ENCODE peak calls at places on chromosomes 11 and 22, in ten cellular contexts. J, L, I, H, Z, O, D, Q, F and K are unnamed samples.

GRCh38 chr11:57343825-57344224 is 5.7 kb downstream of the P2RX3 start:
- DNase-seq in H (no peak), F (no peak), L (no peak), D (no peak), O (no peak), Q (no peak), J (no peak), Z (no peak), I (no peak), K (no peak)

GRCh38 chr11:614091-614582 is 1.6 kb downstream of the IRF7 start:
- DNase-seq in H (no peak), I (peak), J (no peak), D (peak), Z (no peak), O (no peak), L (no peak), F (no peak), Q (no peak), K (no peak)

GRCh38 chr22:27144345-27144744 is 487.0 kb downstream of the MIAT start:
- DNase-seq in I (no peak), F (no peak), Z (no peak), Q (no peak), J (no peak), L (no peak), H (no peak), O (no peak), D (no peak), K (no peak)

GRCh38 chr11:118882489-118882888 is 1.2 kb upstream of the CXCR5 start:
- DNase-seq in J (no peak), L (no peak), Z (peak), D (no peak), O (no peak), Q (no peak), I (no peak), F (no peak), H (no peak), K (no peak)

GRCh38 chr11:94835571-94835970 is 67.4 kb downstream of the AMOTL1 start:
- DNase-seq in J (no peak), Q (no peak), F (no peak), Z (no peak), L (no peak), I (no peak), O (no peak), D (no peak), H (no peak), K (no peak)

GRCh38 chr11:13222285-13222684 is 55.3 kb upstream of the BMAL1 start:
- DNase-seq in F (no peak), J (no peak), O (no peak), Q (no peak), Z (no peak), I (no peak), D (no peak), L (no peak), H (no peak), K (no peak)

GRCh38 chr22:36383110-36383581 is 4.6 kb downstream of the MYH9 start:
- DNase-seq in H (no peak), O (no peak), D (no peak), L (no peak), Q (no peak), I (peak), F (peak), Z (no peak), J (peak), K (no peak)

GRCh38 chr11:3644817-3645235 is at the start of gene ART1:
- DNase-seq in F (no peak), I (peak), O (no peak), D (no peak), Q (no peak), H (no peak), J (peak), L (no peak), Z (no peak), K (no peak)

GRCh38 chr11:43631732-43632131 is 48.8 kb upstream of the HSD17B12 start:
- DNase-seq in J (no peak), Q (no peak), O (no peak), L (no peak), D (no peak), I (no peak), Z (no peak), F (no peak), H (no peak), K (no peak)

GRCh38 chr22:33746501-33746928 is 173.8 kb downstream of the LARGE1 start:
- DNase-seq in F (peak), L (no peak), D (no peak), I (no peak), J (no peak), Q (no peak), Z (peak), H (no peak), O (no peak), K (no peak)

GRCh38 chr11:10931761-10932700 is 74.2 kb upstream of the ZBED5 start:
- DNase-seq in F (no peak), Z (no peak), Q (no peak), D (peak), J (no peak), O (peak), H (no peak), I (no peak), L (no peak), K (peak)

GRCh38 chr22:44380716-44381500 is 68.2 kb upstream of the SHISAL1 start:
- DNase-seq in F (no peak), D (no peak), L (no peak), Z (no peak), H (peak), J (no peak), Q (no peak), I (no peak), O (no peak), K (peak)

GRCh38 chr11:92941676-92942571 is 27.5 kb upstream of the MTNR1B start:
- DNase-seq in J (peak), F (peak), L (no peak), D (no peak), O (no peak), Z (peak), H (no peak), I (peak), Q (no peak), K (peak)

GRCh38 chr22:46421272-46421671 is 85.8 kb downstream of the TRMU start:
- DNase-seq in F (no peak), I (no peak), L (no peak), H (no peak), J (no peak), Z (no peak), O (no peak), D (no peak), Q (no peak), K (no peak)

GRCh38 chr11:102447193-102447592 is 5.4 kb downstream of the TMEM123 start:
- DNase-seq in I (no peak), D (no peak), O (no peak), Z (no peak), Q (no peak), H (no peak), J (no peak), L (no peak), F (no peak), K (no peak)

GRCh38 chr11:7167976-7168740 is 79.4 kb downstream of the RBMXL2 start:
- DNase-seq in L (no peak), O (no peak), J (no peak), Z (no peak), D (no peak), H (no peak), Q (no peak), F (no peak), I (peak), K (no peak)

GRCh38 chr22:20514658-20515406 is 7.4 kb downstream of the MED15 start:
- DNase-seq in J (peak), D (peak), H (peak), L (no peak), Q (no peak), O (no peak), Z (no peak), F (no peak), I (no peak), K (no peak)

GRCh38 chr11:47412152-47412746 is 3.9 kb downstream of the SLC39A13 start:
- DNase-seq in F (no peak), L (peak), Q (no peak), I (peak), J (no peak), D (no peak), O (no peak), Z (peak), H (no peak), K (peak)

GRCh38 chr11:5369793-5370192 is 13.8 kb upstream of the OR51M1 start:
- DNase-seq in Z (no peak), Q (no peak), H (no peak), L (no peak), F (no peak), D (no peak), O (no peak), J (peak), I (peak), K (no peak)